ENCODE peak calls at places on chromosomes 12 and 14, in five cellular contexts. E is Right ventricle myocardium superior, L is HS-27A, Q is ELR, D is GM03348. X is an unnamed sample.

GRCh38 chr14:54737132-54737711 is 165.4 kb downstream of the GCH1 start:
- DNase-seq in L (no peak), E (no peak), Q (peak; percentile 80), D (peak; percentile 40), X (peak; percentile 17)

GRCh38 chr12:32995623-32996022 is 99.0 kb upstream of the PKP2 start:
- DNase-seq in E (no peak), Q (no peak), D (no peak), L (peak; percentile 33), X (peak; percentile 24)

GRCh38 chr12:107474639-107475539 is 210.7 kb upstream of the PWP1 start:
- DNase-seq in Q (no peak), D (no peak), E (no peak), L (no peak), X (no peak)

GRCh38 chr14:56501909-56502530 is 77.6 kb upstream of the TMEM260 start:
- DNase-seq in L (no peak), D (no peak), E (no peak), Q (no peak), X (no peak)

GRCh38 chr12:54385251-54385914 is 850 bp upstream of the ZNF385A start:
- DNase-seq in E (no peak), L (no peak), D (no peak), Q (no peak), X (no peak)

GRCh38 chr12:88494520-88494919 is 85.8 kb downstream of the KITLG start:
- DNase-seq in Q (no peak), E (no peak), L (no peak), D (no peak), X (no peak)

GRCh38 chr12:54680374-54680773 is 32.2 kb upstream of the DCD start:
- DNase-seq in Q (peak; percentile 45), L (no peak), E (no peak), D (peak; percentile 26), X (no peak)

GRCh38 chr12:119775246-119775895 is 101.7 kb downstream of the CIT start:
- DNase-seq in L (no peak), D (no peak), Q (no peak), E (no peak), X (no peak)

GRCh38 chr12:43805857-43806736 is at the start of gene TWF1:
- DNase-seq in E (peak; percentile 94), L (peak; percentile 48), Q (peak; percentile 80), D (peak; percentile 97), X (peak; percentile 19)

GRCh38 chr12:6188954-6189353 is 11.2 kb upstream of the CD9 start:
- DNase-seq in Q (no peak), E (no peak), L (no peak), D (no peak), X (no peak)

GRCh38 chr12:13101854-13102375 is 1.6 kb downstream of the GSG1 start:
- DNase-seq in E (no peak), Q (peak; percentile 73), D (no peak), L (no peak), X (no peak)

GRCh38 chr12:92396647-92397258 is 251.1 kb upstream of the BTG1 start:
- DNase-seq in L (no peak), D (peak; percentile 61), E (no peak), Q (peak; percentile 56), X (no peak)

GRCh38 chr12:47554046-47554653 is 151.7 kb downstream of the RPAP3 start:
- DNase-seq in Q (no peak), L (no peak), E (no peak), D (no peak), X (no peak)

GRCh38 chr12:7090222-7090998 is 1.8 kb downstream of the C1R start:
- DNase-seq in D (no peak), L (no peak), E (no peak), Q (no peak), X (no peak)

GRCh38 chr12:24198936-24199644 is 249.6 kb upstream of the SOX5 start:
- DNase-seq in L (no peak), D (no peak), E (no peak), Q (no peak), X (peak; percentile 86)

GRCh38 chr12:75820848-75821578 is 210.6 kb downstream of the PHLDA1 start:
- DNase-seq in Q (peak; percentile 35), L (peak; percentile 70), E (peak; percentile 55), D (peak; percentile 73), X (peak; percentile 87)

GRCh38 chr14:76918751-76919421 is 92.7 kb downstream of the LRRC74A start:
- DNase-seq in Q (peak; percentile 98), L (peak; percentile 95), E (peak; percentile 96), D (peak; percentile 97), X (peak; percentile 96)

GRCh38 chr12:29754235-29755189 is 29.2 kb downstream of the TMTC1 start:
- DNase-seq in L (no peak), D (no peak), Q (no peak), E (no peak), X (no peak)

GRCh38 chr12:2537868-2538541 is 256.8 kb upstream of the FKBP4 start:
- DNase-seq in E (no peak), D (no peak), L (no peak), Q (no peak), X (no peak)

GRCh38 chr12:8887285-8887715 is 27.0 kb upstream of the PHC1 start:
- DNase-seq in L (no peak), E (no peak), Q (no peak), D (no peak), X (peak; percentile 29)

GRCh38 chr12:120278137-120279069 is 12.9 kb upstream of the PXN start:
- DNase-seq in Q (no peak), E (no peak), L (no peak), D (no peak), X (no peak)

X was measured in retinal pigment epithelial cell.